ENCODE peak calls at places on chromosomes 2 and 18, in four cellular contexts. S, O, Q and M are unnamed samples.

GRCh38 chr18:11339121-11339520 is 189.8 kb upstream of the PIEZO2 start:
- DNase-seq in S (no peak), O (no peak), Q (no peak), M (no peak)

GRCh38 chr2:129061079-129061785 is 742.6 kb upstream of the HS6ST1 start:
- DNase-seq in Q (no peak), O (peak), S (no peak), M (no peak)

GRCh38 chr2:105800036-105800755 is 55.5 kb downstream of the NCK2 start:
- DNase-seq in S (peak), Q (no peak), O (no peak), M (no peak)

GRCh38 chr18:65876310-65876709 is 125.5 kb downstream of the CDH7 start:
- DNase-seq in Q (no peak), S (no peak), O (no peak), M (no peak)

GRCh38 chr18:12403601-12404506 is 3.9 kb upstream of the PRELID3A start:
- DNase-seq in S (no peak), Q (no peak), O (peak), M (no peak)

GRCh38 chr18:34562252-34562870 is 147.7 kb upstream of the DTNA start:
- DNase-seq in O (no peak), S (no peak), Q (no peak), M (no peak)

GRCh38 chr2:11699686-11700670 is 30.0 kb upstream of the NTSR2 start:
- DNase-seq in S (no peak), Q (no peak), O (no peak), M (peak)

GRCh38 chr2:73069041-73069854 is 2.3 kb downstream of the SFXN5 start:
- DNase-seq in S (peak), O (peak), Q (no peak), M (no peak)

GRCh38 chr2:220310326-220310936 is 683.0 kb downstream of the SLC4A3 start:
- DNase-seq in S (no peak), Q (no peak), O (no peak), M (no peak)

GRCh38 chr2:74566423-74567085 is 12.0 kb downstream of the DOK1 start:
- DNase-seq in Q (no peak), O (no peak), S (peak), M (no peak)

GRCh38 chr2:37588316-37588777 is 83.1 kb downstream of the CDC42EP3 start:
- DNase-seq in S (no peak), O (no peak), Q (no peak), M (no peak)

GRCh38 chr18:6401687-6402086 is 13.0 kb downstream of the L3MBTL4 start:
- DNase-seq in S (no peak), Q (no peak), O (peak), M (no peak)

GRCh38 chr18:46152436-46152807 is 48.2 kb downstream of the HAUS1 start:
- DNase-seq in O (peak), Q (no peak), S (no peak), M (no peak)

GRCh38 chr18:10530852-10531251 is 5.0 kb downstream of the NAPG start:
- DNase-seq in O (peak), S (no peak), Q (no peak), M (no peak)

GRCh38 chr18:8982416-8983183 is 119.9 kb upstream of the NDUFV2 start:
- DNase-seq in Q (no peak), O (peak), S (peak), M (no peak)

GRCh38 chr2:154850532-154850931 is 152.0 kb downstream of the KCNJ3 start:
- DNase-seq in Q (no peak), O (no peak), S (no peak), M (no peak)

GRCh38 chr2:176484838-176485237 is 215.6 kb downstream of the MTX2 start:
- DNase-seq in Q (no peak), O (no peak), S (no peak), M (no peak)

GRCh38 chr2:3222636-3223035 is 155.0 kb downstream of the EIPR1 start:
- DNase-seq in S (no peak), Q (peak), O (no peak), M (no peak)